ENCODE peak calls at places on chromosomes 12 and 14, in four cellular contexts. One of them, this sample, is unnamed.

GRCh38 chr14:70186826-70187483 is 1.8 kb downstream of the SLC8A3 start:
- DNase-seq in HepG2: no peak
- DNase-seq in IMR-90: no peak
- DNase-seq in K562: no peak
- DNase-seq in this sample: no peak

GRCh38 chr12:81859521-81859920 is 100.4 kb upstream of the PPFIA2 start:
- DNase-seq in HepG2: no peak
- DNase-seq in IMR-90: no peak
- DNase-seq in K562: no peak
- DNase-seq in this sample: no peak

GRCh38 chr12:27424631-27425230 is 21.8 kb upstream of the SMCO2 start:
- DNase-seq in HepG2: peak
- DNase-seq in IMR-90: peak
- DNase-seq in K562: no peak
- DNase-seq in this sample: peak

GRCh38 chr12:52074006-52074405 is 4.2 kb downstream of the ATG101 start:
- DNase-seq in HepG2: no peak
- DNase-seq in IMR-90: no peak
- DNase-seq in K562: no peak
- DNase-seq in this sample: no peak

GRCh38 chr12:103852498-103852992 is 11.5 kb upstream of the NT5DC3 start:
- DNase-seq in HepG2: peak
- DNase-seq in IMR-90: peak
- DNase-seq in K562: no peak
- DNase-seq in this sample: no peak

GRCh38 chr14:50230601-50231474 is 540 bp downstream of the SOS2 start:
- DNase-seq in HepG2: peak
- DNase-seq in IMR-90: peak
- DNase-seq in K562: no peak
- DNase-seq in this sample: peak

GRCh38 chr12:25976289-25976688 is 17.8 kb downstream of the RASSF8 start:
- DNase-seq in HepG2: no peak
- DNase-seq in IMR-90: no peak
- DNase-seq in K562: no peak
- DNase-seq in this sample: no peak

GRCh38 chr12:91890742-91891141 is 254.9 kb downstream of the BTG1 start:
- DNase-seq in HepG2: no peak
- DNase-seq in IMR-90: peak
- DNase-seq in K562: no peak
- DNase-seq in this sample: peak

GRCh38 chr14:65107200-65107599 is 4.9 kb upstream of the MAX start:
- DNase-seq in HepG2: no peak
- DNase-seq in IMR-90: no peak
- DNase-seq in K562: peak
- DNase-seq in this sample: no peak

GRCh38 chr14:73784065-73784987 is 67.3 kb upstream of the PTGR2 start:
- DNase-seq in HepG2: no peak
- DNase-seq in IMR-90: peak
- DNase-seq in K562: no peak
- DNase-seq in this sample: no peak

GRCh38 chr14:53840444-53840843 is 116.2 kb downstream of the BMP4 start:
- DNase-seq in HepG2: peak
- DNase-seq in IMR-90: no peak
- DNase-seq in K562: no peak
- DNase-seq in this sample: peak

GRCh38 chr12:128959931-128960330 is 106.7 kb downstream of the GLT1D1 start:
- DNase-seq in HepG2: no peak
- DNase-seq in IMR-90: no peak
- DNase-seq in K562: no peak
- DNase-seq in this sample: no peak

GRCh38 chr12:23771230-23771949 is 178.1 kb downstream of the SOX5 start:
- DNase-seq in HepG2: peak
- DNase-seq in IMR-90: no peak
- DNase-seq in K562: no peak
- DNase-seq in this sample: no peak

GRCh38 chr12:148676-149416 is 65.1 kb downstream of the SLC6A12 start:
- DNase-seq in HepG2: no peak
- DNase-seq in IMR-90: no peak
- DNase-seq in K562: no peak
- DNase-seq in this sample: no peak

GRCh38 chr12:57515468-57515933 is 4.8 kb downstream of the DDIT3 start:
- DNase-seq in HepG2: no peak
- DNase-seq in IMR-90: no peak
- DNase-seq in K562: no peak
- DNase-seq in this sample: no peak

GRCh38 chr14:44785096-44785495 is 176.7 kb downstream of the KLHL28 start:
- DNase-seq in HepG2: no peak
- DNase-seq in IMR-90: peak
- DNase-seq in K562: no peak
- DNase-seq in this sample: no peak

GRCh38 chr12:50659690-50660424 is 104.0 kb upstream of the ATF1 start:
- DNase-seq in HepG2: no peak
- DNase-seq in IMR-90: no peak
- DNase-seq in K562: no peak
- DNase-seq in this sample: no peak

GRCh38 chr12:19847294-19848059 is 408.2 kb downstream of the AEBP2 start:
- DNase-seq in HepG2: no peak
- DNase-seq in IMR-90: peak
- DNase-seq in K562: no peak
- DNase-seq in this sample: no peak

GRCh38 chr12:49346659-49347306 is at the start of gene DNAJC22:
- DNase-seq in HepG2: no peak
- DNase-seq in IMR-90: no peak
- DNase-seq in K562: peak
- DNase-seq in this sample: no peak

GRCh38 chr12:50110127-50110761 is 1.8 kb upstream of the COX14 start:
- DNase-seq in HepG2: peak
- DNase-seq in IMR-90: no peak
- DNase-seq in K562: peak
- DNase-seq in this sample: no peak

GRCh38 chr14:33332497-33332896 is 393.8 kb downstream of the NPAS3 start:
- DNase-seq in HepG2: no peak
- DNase-seq in IMR-90: no peak
- DNase-seq in K562: no peak
- DNase-seq in this sample: no peak

GRCh38 chr14:35158951-35159653 is 36.8 kb downstream of the PRORP start:
- DNase-seq in HepG2: peak
- DNase-seq in IMR-90: peak
- DNase-seq in K562: no peak
- DNase-seq in this sample: no peak

GRCh38 chr12:79407671-79408622 is 282.8 kb downstream of the PAWR start:
- DNase-seq in HepG2: peak
- DNase-seq in IMR-90: peak
- DNase-seq in K562: no peak
- DNase-seq in this sample: peak

GRCh38 chr12:42086021-42086420 is 58.7 kb downstream of the GXYLT1 start:
- DNase-seq in HepG2: no peak
- DNase-seq in IMR-90: peak
- DNase-seq in K562: no peak
- DNase-seq in this sample: no peak

GRCh38 chr14:59022144-59022543 is 166.3 kb upstream of the DAAM1 start:
- DNase-seq in HepG2: no peak
- DNase-seq in IMR-90: no peak
- DNase-seq in K562: no peak
- DNase-seq in this sample: no peak

GRCh38 chr12:68113644-68114043 is 45.9 kb downstream of the IFNG start:
- DNase-seq in HepG2: no peak
- DNase-seq in IMR-90: no peak
- DNase-seq in K562: no peak
- DNase-seq in this sample: peak

GRCh38 chr12:51188359-51189051 is 15.6 kb upstream of the TFCP2 start:
- DNase-seq in HepG2: no peak
- DNase-seq in IMR-90: no peak
- DNase-seq in K562: peak
- DNase-seq in this sample: no peak

GRCh38 chr12:113273053-113273725 is 51.9 kb downstream of the TPCN1 start:
- DNase-seq in HepG2: no peak
- DNase-seq in IMR-90: peak
- DNase-seq in K562: no peak
- DNase-seq in this sample: no peak

DNA sequence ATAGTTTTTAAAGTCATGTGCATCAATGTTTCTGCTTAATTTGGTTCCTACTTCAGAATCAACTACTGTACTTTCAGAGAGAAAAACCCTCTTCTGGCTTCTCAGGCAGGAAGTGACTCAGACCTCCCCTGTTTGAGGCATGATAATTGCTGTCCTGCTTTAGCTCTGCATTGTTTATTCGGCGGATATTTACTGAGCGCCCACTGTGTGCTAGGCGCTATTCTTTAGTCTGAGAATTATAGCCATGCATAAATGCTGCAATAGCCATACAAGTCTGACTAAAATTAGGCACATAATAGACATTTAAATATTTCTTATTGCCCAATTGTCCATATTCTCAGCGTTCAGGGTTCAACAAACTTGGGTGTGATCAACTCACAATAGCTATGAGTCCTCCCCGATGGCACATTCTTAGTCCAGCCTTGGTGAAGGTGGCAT is 6.1 kb upstream of the AMIGO2 start:
- DNase-seq in HepG2: peak
- DNase-seq in IMR-90: peak
- DNase-seq in K562: no peak
- DNase-seq in this sample: no peak
- TF ChIP-seq MAZ in HepG2: no peak
- TF ChIP-seq MAZ in IMR-90: no peak
- TF ChIP-seq MAZ in K562: no peak
- TF ChIP-seq MAZ in this sample: no peak

GRCh38 chr12:64600164-64600561 is 10.1 kb upstream of the RASSF3 start:
- DNase-seq in HepG2: no peak
- DNase-seq in IMR-90: no peak
- DNase-seq in K562: no peak
- DNase-seq in this sample: no peak
- TF ChIP-seq MAZ in HepG2: no peak
- TF ChIP-seq MAZ in IMR-90: no peak
- TF ChIP-seq MAZ in K562: no peak
- TF ChIP-seq MAZ in this sample: no peak

GRCh38 chr14:36662543-36663403 is 1.1 kb downstream of the PAX9 start:
- DNase-seq in HepG2: no peak
- DNase-seq in IMR-90: no peak
- DNase-seq in K562: peak
- DNase-seq in this sample: peak

GRCh38 chr14:36662258-36662542 is 540 bp downstream of the PAX9 start:
- DNase-seq in HepG2: no peak
- DNase-seq in IMR-90: no peak
- DNase-seq in K562: no peak
- DNase-seq in this sample: no peak

GRCh38 chr14:36659822-36660735 is 1.6 kb upstream of the PAX9 start:
- DNase-seq in HepG2: no peak
- DNase-seq in IMR-90: no peak
- DNase-seq in K562: no peak
- DNase-seq in this sample: no peak

GRCh38 chr14:36660736-36661505 is 739 bp upstream of the PAX9 start:
- DNase-seq in HepG2: no peak
- DNase-seq in IMR-90: no peak
- DNase-seq in K562: no peak
- DNase-seq in this sample: no peak

GRCh38 chr14:36661506-36662257 is at the start of gene PAX9:
- DNase-seq in HepG2: peak
- DNase-seq in IMR-90: peak
- DNase-seq in K562: peak
- DNase-seq in this sample: peak
- TF ChIP-seq MAZ in HepG2: no peak
- TF ChIP-seq MAZ in IMR-90: no peak
- TF ChIP-seq MAZ in K562: peak
- TF ChIP-seq MAZ in this sample: no peak

GRCh38 chr14:21527320-21527679 is 1.2 kb upstream of the SALL2 start:
- DNase-seq in HepG2: no peak
- DNase-seq in IMR-90: no peak
- DNase-seq in K562: no peak
- DNase-seq in this sample: no peak

GRCh38 chr14:21525571-21525970 is 575 bp downstream of the SALL2 start:
- DNase-seq in HepG2: no peak
- DNase-seq in IMR-90: peak
- DNase-seq in K562: peak
- DNase-seq in this sample: no peak

GRCh38 chr14:21525995-21526671 is at the start of gene SALL2:
- DNase-seq in HepG2: peak
- DNase-seq in IMR-90: peak
- DNase-seq in K562: peak
- DNase-seq in this sample: peak

GRCh38 chr14:21528381-21529348 is 2.5 kb upstream of the SALL2 start:
- DNase-seq in HepG2: peak
- DNase-seq in IMR-90: peak
- DNase-seq in K562: peak
- DNase-seq in this sample: no peak

DNA sequence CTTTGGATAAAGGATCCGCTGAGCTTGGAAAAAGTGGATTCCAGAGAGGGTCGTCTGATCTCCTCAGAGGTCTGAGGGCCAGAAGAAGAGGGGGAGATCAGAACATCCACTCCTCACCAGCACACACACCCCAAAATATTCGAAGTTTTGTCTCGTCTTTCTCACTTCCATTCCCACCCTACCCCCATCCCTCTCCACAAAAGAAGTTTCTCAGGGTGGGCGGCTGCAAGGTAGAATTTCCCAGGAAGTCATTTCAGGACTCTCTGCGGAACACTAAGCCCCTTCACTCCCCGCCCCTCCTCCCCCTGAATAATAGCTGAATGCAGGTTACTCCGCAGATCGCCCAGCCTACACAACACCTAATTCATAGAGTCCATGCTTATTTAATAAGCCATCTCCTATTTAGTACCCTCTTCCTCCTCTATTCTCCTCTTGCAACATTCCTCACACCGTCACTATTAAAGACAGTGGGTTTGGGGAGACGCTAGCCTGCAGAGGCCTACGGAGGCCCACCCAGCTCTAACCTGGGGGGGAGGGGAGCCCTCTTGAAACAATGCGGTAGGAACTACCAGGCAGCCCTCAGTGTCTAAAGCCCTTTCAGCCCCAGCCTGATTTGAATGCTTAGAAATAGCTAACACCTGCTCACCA is 650 bp upstream of the SALL2 start:
- DNase-seq in HepG2: no peak
- DNase-seq in IMR-90: no peak
- DNase-seq in K562: no peak
- DNase-seq in this sample: no peak
- TF ChIP-seq MAZ in HepG2: no peak
- TF ChIP-seq MAZ in IMR-90: no peak
- TF ChIP-seq MAZ in K562: no peak
- TF ChIP-seq MAZ in this sample: no peak

DNA sequence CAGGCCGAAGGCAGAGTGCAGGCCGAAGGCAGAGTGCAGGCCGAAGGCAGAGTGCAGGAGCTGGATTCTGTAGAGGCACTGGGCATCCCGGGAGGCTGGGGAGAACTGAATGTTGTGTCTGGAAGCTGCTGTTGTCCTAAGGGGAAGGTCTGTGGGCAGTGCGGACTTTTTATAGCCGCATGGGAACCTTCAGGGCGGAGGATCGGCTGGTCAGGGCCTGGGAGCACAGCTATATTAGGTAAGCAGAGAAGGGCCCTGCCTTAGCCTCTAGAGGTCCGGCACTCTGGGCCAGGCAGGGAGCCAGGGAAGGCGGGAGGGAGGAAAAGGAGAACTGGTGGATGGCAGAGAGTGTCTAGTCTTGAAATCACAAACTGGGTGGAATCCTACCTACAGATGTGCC is 14.2 kb downstream of the CABP1 start:
- DNase-seq in HepG2: no peak
- DNase-seq in IMR-90: no peak
- DNase-seq in K562: no peak
- DNase-seq in this sample: no peak
- TF ChIP-seq MAZ in HepG2: no peak
- TF ChIP-seq MAZ in IMR-90: no peak
- TF ChIP-seq MAZ in K562: no peak
- TF ChIP-seq MAZ in this sample: no peak